ENCODE peak calls at places on chromosome 18, in nine cellular contexts. E is A549, L is lower leg skin, B is esophagus muscularis mucosa, A is Peyer's patch, M is right lobe of liver, G is adrenal gland, I is stomach, Y is body of pancreas. P is an unnamed sample.

GRCh38 chr18:435940-436339 is 64.6 kb downstream of the COLEC12 start:
- DNase-seq in I (no peak), E (no peak), M (no peak), Y (no peak), A (no peak), L (no peak), G (no peak), B (peak), P (no peak)

GRCh38 chr18:46705521-46705920 is 48.5 kb upstream of the LOXHD1 start:
- DNase-seq in Y (no peak), M (no peak), L (no peak), E (no peak), B (no peak), G (no peak), A (no peak), I (no peak), P (no peak)

GRCh38 chr18:6279308-6279707 is 135.4 kb downstream of the L3MBTL4 start:
- DNase-seq in B (no peak), L (no peak), E (no peak), I (no peak), M (no peak), A (no peak), Y (no peak), G (no peak), P (no peak)

GRCh38 chr18:63119647-63120046 is 199.9 kb downstream of the BCL2 start:
- DNase-seq in G (peak), A (peak), E (peak), I (no peak), B (no peak), L (no peak), M (peak), Y (no peak), P (no peak)

GRCh38 chr18:27240383-27240782 is 55.3 kb upstream of the CHST9 start:
- DNase-seq in Y (no peak), I (no peak), G (no peak), E (no peak), M (no peak), B (no peak), L (no peak), A (no peak), P (no peak)

GRCh38 chr18:41703744-41704530 is 251.1 kb upstream of the PIK3C3 start:
- DNase-seq in M (no peak), I (no peak), B (no peak), G (no peak), Y (no peak), A (no peak), E (no peak), L (no peak), P (no peak)

GRCh38 chr18:6521804-6522418 is 107.2 kb upstream of the L3MBTL4 start:
- DNase-seq in E (peak), B (no peak), G (peak), A (peak), Y (peak), M (peak), L (no peak), I (peak), P (no peak)

GRCh38 chr18:45755936-45756335 is 32.0 kb downstream of the SLC14A1 start:
- DNase-seq in L (peak), I (peak), Y (peak), M (peak), G (peak), E (no peak), A (no peak), B (no peak), P (no peak)

GRCh38 chr18:57768557-57769326 is 34.4 kb downstream of the ATP8B1 start:
- DNase-seq in E (no peak), M (no peak), L (no peak), G (no peak), A (no peak), Y (peak), B (no peak), I (no peak), P (peak)

GRCh38 chr18:5393779-5394178 is 98.3 kb upstream of the ZBTB14 start:
- DNase-seq in A (no peak), Y (no peak), B (no peak), E (no peak), I (no peak), G (no peak), L (no peak), M (no peak), P (no peak)

GRCh38 chr18:36378194-36378593 is 80.7 kb downstream of the FHOD3 start:
- DNase-seq in G (no peak), L (no peak), I (no peak), A (no peak), M (no peak), E (no peak), B (no peak), Y (no peak), P (no peak)

GRCh38 chr18:26056291-26056690 is 34.1 kb downstream of the SS18 start:
- DNase-seq in A (no peak), G (no peak), E (no peak), L (no peak), M (no peak), B (no peak), Y (no peak), I (no peak), P (no peak)

GRCh38 chr18:63197246-63197791 is 122.2 kb downstream of the BCL2 start:
- DNase-seq in Y (no peak), I (no peak), G (no peak), B (no peak), A (no peak), L (no peak), M (no peak), E (peak), P (no peak)

GRCh38 chr18:2905802-2906521 is 59.2 kb downstream of the EMILIN2 start:
- DNase-seq in M (peak), L (peak), A (peak), I (peak), Y (no peak), E (peak), B (no peak), G (peak), P (peak)

GRCh38 chr18:69082497-69082896 is 284.6 kb downstream of the CCDC102B start:
- DNase-seq in Y (no peak), I (no peak), M (no peak), E (no peak), L (no peak), B (no peak), A (no peak), G (no peak), P (no peak)

GRCh38 chr18:43663159-43663558 is 385.9 kb upstream of the SYT4 start:
- DNase-seq in L (no peak), A (no peak), I (no peak), M (no peak), G (no peak), E (no peak), B (no peak), Y (no peak), P (no peak)

GRCh38 chr18:50507120-50507590 is 52.7 kb upstream of the MAPK4 start:
- DNase-seq in M (peak), E (peak), Y (peak), I (peak), B (peak), L (no peak), A (no peak), G (peak), P (peak)

GRCh38 chr18:7908686-7909299 is 341.7 kb downstream of the PTPRM start:
- DNase-seq in E (no peak), A (no peak), L (no peak), G (no peak), B (no peak), Y (no peak), I (no peak), M (no peak), P (no peak)

GRCh38 chr18:23810396-23810795 is 121.1 kb downstream of the LAMA3 start:
- DNase-seq in B (no peak), L (no peak), G (no peak), I (no peak), E (no peak), Y (no peak), A (no peak), M (no peak), P (no peak)

GRCh38 chr18:45654677-45655076 is 39.4 kb downstream of the SLC14A2 start:
- DNase-seq in I (no peak), B (no peak), M (no peak), E (no peak), L (no peak), A (no peak), G (no peak), Y (no peak), P (no peak)

GRCh38 chr18:41150316-41150715 is 804.7 kb upstream of the PIK3C3 start:
- DNase-seq in M (no peak), I (no peak), L (no peak), G (no peak), E (no peak), Y (no peak), A (no peak), B (no peak), P (no peak)

GRCh38 chr18:58896268-58896667 is 31.6 kb downstream of the ZNF532 start:
- DNase-seq in Y (no peak), L (no peak), M (no peak), E (no peak), I (no peak), G (no peak), A (peak), B (no peak), P (no peak)

GRCh38 chr18:10536270-10536669 is 10.4 kb downstream of the NAPG start:
- DNase-seq in G (no peak), Y (no peak), E (no peak), L (no peak), A (no peak), B (no peak), I (no peak), M (no peak), P (no peak)

GRCh38 chr18:3985664-3986063 is 469.4 kb downstream of the DLGAP1 start:
- DNase-seq in L (no peak), A (no peak), Y (no peak), I (no peak), B (no peak), G (no peak), E (peak), M (no peak), P (no peak)
- TF ChIP-seq CTCF in L (no peak), A (no peak), Y (no peak), I (no peak), B (no peak), G (no peak), E (no peak), M (no peak), P (no peak)

DNA sequence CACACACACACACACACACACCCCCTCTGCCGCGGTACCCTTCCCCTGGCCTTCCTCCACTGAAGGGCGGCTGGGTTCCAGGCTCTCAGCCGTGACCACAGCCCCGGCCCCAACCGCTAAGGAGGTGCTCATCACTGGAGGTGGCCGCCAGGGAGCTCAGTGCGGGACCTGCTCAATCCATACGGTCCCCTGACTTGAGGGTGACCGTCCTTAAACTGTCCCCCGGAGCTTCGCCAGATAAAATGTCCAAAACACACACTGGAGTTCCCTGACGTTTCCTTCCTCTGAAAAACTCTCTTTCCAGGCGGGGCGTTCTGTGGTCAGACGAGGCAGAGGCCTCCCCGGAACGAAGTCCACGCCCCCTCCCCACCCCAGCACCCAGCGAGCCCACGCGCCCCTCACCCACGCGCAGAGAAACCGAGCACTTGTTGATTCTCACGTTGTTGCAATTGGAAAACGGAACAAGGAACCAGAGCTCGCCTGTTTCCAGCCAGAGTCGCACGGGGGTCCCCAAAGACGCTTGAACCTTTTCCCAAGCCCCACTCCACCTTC is 1.4 kb downstream of the MBP start:
- DNase-seq in A (peak), E (no peak), B (no peak), I (no peak), M (peak), G (peak), L (peak), Y (no peak), P (peak)
- TF ChIP-seq POLR2A in A (peak), E (no peak), B (no peak), I (no peak), M (no peak), G (no peak), L (no peak), Y (no peak), P (no peak)

DNA sequence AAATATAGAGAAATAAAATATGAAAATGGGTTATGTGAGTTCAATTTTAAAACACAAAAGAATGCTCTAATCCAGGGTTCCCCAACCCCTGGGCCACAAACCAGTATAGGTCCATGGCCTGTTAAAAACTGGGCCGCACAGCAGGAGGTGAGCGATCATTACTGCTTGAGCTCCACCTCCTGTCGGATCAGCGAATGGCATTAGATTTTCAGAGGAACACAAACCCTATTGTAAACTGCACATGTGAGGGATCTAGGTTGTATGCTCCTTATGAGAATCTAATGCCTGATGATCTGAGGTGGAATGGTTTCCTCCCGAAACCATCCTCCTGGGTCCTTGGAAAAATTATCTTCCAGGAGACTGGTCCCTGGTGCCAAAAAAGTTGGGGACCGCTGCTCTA is 34.7 kb downstream of the TTR start:
- DNase-seq in E (no peak), Y (no peak), L (no peak), B (peak), I (no peak), G (no peak), A (no peak), M (peak), P (no peak)
- TF ChIP-seq CTCF in E (no peak), Y (no peak), L (no peak), B (no peak), I (no peak), G (no peak), A (no peak), M (peak), P (no peak)

DNA sequence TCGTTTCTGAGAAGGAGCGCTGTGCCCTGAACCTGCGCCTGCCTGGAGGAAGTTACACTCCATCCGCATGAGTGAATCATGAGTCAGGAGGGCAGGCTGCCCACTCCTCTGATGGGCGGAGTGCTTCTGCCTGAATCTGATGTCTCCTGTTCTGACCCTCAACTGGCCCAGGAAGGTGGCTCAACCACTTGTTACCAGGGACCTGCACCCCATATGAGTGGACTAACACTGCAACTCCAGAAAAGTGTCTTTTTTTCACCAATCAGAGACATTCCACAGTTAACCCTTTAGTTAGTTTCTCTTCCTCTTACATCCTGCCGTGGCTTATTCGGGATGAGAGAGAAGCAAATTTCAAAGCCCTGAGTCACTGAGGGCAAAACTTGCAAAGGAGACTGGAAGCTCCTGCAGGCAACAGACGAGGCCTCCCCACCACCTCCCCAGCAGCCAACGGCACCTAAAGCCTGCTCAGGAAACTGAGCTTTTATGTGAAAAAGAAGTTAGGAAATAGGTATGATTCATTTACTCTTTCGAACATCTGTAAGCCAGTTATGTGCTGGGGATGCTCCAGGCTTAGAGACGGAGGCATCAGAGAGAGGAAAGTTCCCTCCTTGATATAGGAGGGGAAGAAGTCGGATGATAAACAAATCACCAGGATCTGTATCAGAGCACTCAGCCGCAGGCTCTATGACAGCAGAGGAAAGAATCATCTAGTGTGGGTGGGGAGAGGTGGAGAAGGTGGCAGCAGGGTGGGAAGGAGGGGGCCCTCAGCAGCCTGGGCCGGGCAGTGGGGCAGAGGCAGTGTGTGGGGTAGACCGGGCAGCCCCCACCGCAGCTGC is 31.0 kb downstream of the MBP start:
- DNase-seq in Y (no peak), A (peak), I (peak), L (peak), E (peak), B (peak), M (no peak), G (peak), P (peak)
- TF ChIP-seq POLR2A in Y (no peak), A (no peak), I (no peak), L (no peak), E (no peak), B (no peak), M (peak), G (no peak), P (peak)

GRCh38 chr18:75309564-75309963 is 99.0 kb downstream of the TSHZ1 start:
- DNase-seq in I (no peak), B (peak), L (no peak), A (no peak), G (no peak), M (no peak), E (no peak), Y (no peak), P (no peak)
- TF ChIP-seq CTCF in I (no peak), B (no peak), L (no peak), A (no peak), G (no peak), M (no peak), E (no peak), Y (no peak), P (no peak)

DNA sequence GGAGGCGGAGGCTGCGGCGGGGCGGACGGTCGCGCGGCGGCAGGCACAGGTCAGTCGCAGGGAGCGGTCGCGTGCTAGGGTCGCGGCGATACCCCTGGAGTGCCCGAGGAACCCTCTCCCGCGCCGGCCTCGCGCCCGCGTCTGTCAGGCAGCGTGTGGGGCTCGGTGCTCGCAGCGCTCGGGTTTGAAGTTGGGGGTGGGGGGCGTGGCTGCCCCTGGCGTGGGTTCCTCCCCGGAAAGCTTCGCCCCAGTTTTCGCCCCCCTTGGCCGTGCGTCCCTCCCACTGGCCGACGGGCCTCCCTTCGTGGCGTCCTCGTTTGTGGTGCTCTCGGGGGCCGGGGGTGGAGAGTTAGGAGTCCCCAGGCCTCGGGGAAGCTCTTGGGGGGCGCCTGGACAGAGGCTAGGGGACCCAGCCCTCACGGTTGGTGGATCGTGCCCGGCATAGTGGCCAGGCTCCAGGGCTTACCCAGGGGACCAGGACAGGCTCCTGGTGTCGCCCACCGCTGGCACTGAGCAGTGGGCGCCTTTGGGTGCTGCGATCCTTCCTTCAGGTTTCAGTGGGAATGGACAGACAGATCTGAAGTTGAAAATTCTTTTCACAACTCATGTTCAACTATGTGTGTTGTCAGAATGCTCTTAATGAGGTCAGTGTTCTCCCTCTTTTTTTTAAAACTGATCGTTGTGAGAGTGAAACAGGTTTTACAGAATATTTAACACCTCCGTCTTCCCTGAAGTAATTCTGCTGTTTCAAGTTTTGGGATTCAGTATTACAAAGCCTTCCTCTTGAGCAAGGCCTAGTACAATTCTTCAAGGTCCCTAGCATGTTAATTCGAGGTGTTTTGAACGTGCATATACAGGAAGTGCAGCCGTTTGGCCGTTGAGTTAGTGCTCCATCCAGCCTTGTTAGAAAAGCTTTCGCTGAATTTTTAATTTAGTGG is 599 bp downstream of the RALBP1 start:
- DNase-seq in L (no peak), E (no peak), I (no peak), G (no peak), B (no peak), A (peak), Y (no peak), M (no peak), P (peak)
- TF ChIP-seq POLR2A in L (no peak), E (peak), I (no peak), G (peak), B (no peak), A (peak), Y (no peak), M (no peak), P (no peak)